ENCODE peak calls at places on chromosome 2, in six cellular contexts. R is left lung; F is activated B cell treated with CpG ODN at 0.5 μM for 24 hours; O is aorta; H is stimulated activated effector memory CD8-positive, alpha-beta T cell treated with anti-CD3 and anti-CD28 coated beads, Interleukin-12 subunit alpha, Interleukin-12 subunit beta, amount 100 ng/mL, for 72 hours; L is sciatic nerve. M is an unnamed sample.

GRCh38 chr2:223787358-223787757 is 50.0 kb downstream of the AP1S3 start:
- ATAC-seq in R (no peak), F (peak), O (no peak), H (no peak), L (no peak), M (no peak)

GRCh38 chr2:152499921-152500320 is 164.9 kb downstream of the FMNL2 start:
- ATAC-seq in R (peak), F (no peak), O (peak), H (no peak), L (peak), M (peak)

GRCh38 chr2:84292545-84292944 is 166.5 kb downstream of the SUCLG1 start:
- ATAC-seq in R (no peak), F (no peak), O (no peak), H (no peak), L (no peak), M (no peak)

GRCh38 chr2:217820904-217821303 is 181.9 kb downstream of the TNS1 start:
- ATAC-seq in R (no peak), F (no peak), O (no peak), H (no peak), L (no peak), M (no peak)

GRCh38 chr2:190519975-190520767 is 14.4 kb downstream of the NEMP2 start:
- ATAC-seq in R (no peak), F (no peak), O (no peak), H (peak), L (no peak), M (no peak)

GRCh38 chr2:44894058-44894457 is 47.4 kb upstream of the SIX3 start:
- ATAC-seq in R (no peak), F (no peak), O (no peak), H (peak), L (no peak), M (no peak)

GRCh38 chr2:135792401-135793152 is 44.4 kb downstream of the LCT start:
- ATAC-seq in R (no peak), F (peak), O (no peak), H (peak), L (no peak), M (no peak)

GRCh38 chr2:134347756-134348155 is 93.9 kb downstream of the MGAT5 start:
- ATAC-seq in R (no peak), F (no peak), O (no peak), H (peak), L (peak), M (no peak)

GRCh38 chr2:132562245-132562644 is 107.8 kb downstream of the LYPD1 start:
- ATAC-seq in R (no peak), F (no peak), O (no peak), H (no peak), L (no peak), M (no peak)

GRCh38 chr2:11314482-11314881 is 30.0 kb downstream of the ROCK2 start:
- ATAC-seq in R (no peak), F (no peak), O (no peak), H (no peak), L (no peak), M (no peak)

GRCh38 chr2:23772684-23773083 is 154.2 kb downstream of the ATAD2B start:
- ATAC-seq in R (no peak), F (peak), O (no peak), H (no peak), L (no peak), M (no peak)

GRCh38 chr2:23690421-23691105 is 236.4 kb downstream of the ATAD2B start:
- ATAC-seq in R (no peak), F (no peak), O (no peak), H (no peak), L (no peak), M (no peak)

GRCh38 chr2:32360416-32360815 is 3.6 kb downstream of the BIRC6 start:
- ATAC-seq in R (no peak), F (no peak), O (no peak), H (no peak), L (no peak), M (no peak)

GRCh38 chr2:55309441-55309840 is 40.4 kb upstream of the MTIF2 start:
- ATAC-seq in R (no peak), F (no peak), O (no peak), H (no peak), L (no peak), M (no peak)

M was measured in gastroesophageal sphincter.